ENCODE peak calls at places on chromosomes 7 and 10, in seven cellular contexts. One of them, this sample, is unnamed.

GRCh38 chr10:100668001-100668400 is 77.4 kb upstream of the PAX2 start:
- DNase-seq in GM12865: no peak
- DNase-seq in Calu3: no peak
- DNase-seq in lower lobe of right lung: peak
- DNase-seq in lower leg skin: no peak
- DNase-seq in CD4-positive, alpha-beta T cell: no peak
- DNase-seq in HFFc6: no peak
- DNase-seq in this sample: no peak

GRCh38 chr10:77849039-77849664 is 77.4 kb downstream of the DLG5 start:
- DNase-seq in HFFc6: no peak
- DNase-seq in CD4-positive, alpha-beta T cell: no peak
- DNase-seq in lower lobe of right lung: no peak
- DNase-seq in lower leg skin: no peak
- DNase-seq in GM12865: peak
- DNase-seq in Calu3: peak
- DNase-seq in this sample: no peak

GRCh38 chr10:71972746-71973695 is 8.8 kb downstream of the CHST3 start:
- DNase-seq in HFFc6: no peak
- DNase-seq in CD4-positive, alpha-beta T cell: no peak
- DNase-seq in lower lobe of right lung: no peak
- DNase-seq in Calu3: no peak
- DNase-seq in GM12865: no peak
- DNase-seq in lower leg skin: no peak
- DNase-seq in this sample: no peak

GRCh38 chr7:14583518-14583917 is 319.0 kb downstream of the DGKB start:
- DNase-seq in CD4-positive, alpha-beta T cell: no peak
- DNase-seq in Calu3: no peak
- DNase-seq in lower lobe of right lung: no peak
- DNase-seq in HFFc6: no peak
- DNase-seq in lower leg skin: no peak
- DNase-seq in GM12865: no peak
- DNase-seq in this sample: no peak

GRCh38 chr7:131482800-131483199 is 73.6 kb downstream of the PODXL start:
- DNase-seq in Calu3: no peak
- DNase-seq in CD4-positive, alpha-beta T cell: no peak
- DNase-seq in lower lobe of right lung: no peak
- DNase-seq in GM12865: peak
- DNase-seq in lower leg skin: no peak
- DNase-seq in HFFc6: no peak
- DNase-seq in this sample: no peak

GRCh38 chr7:115241151-115241550 is 319.3 kb downstream of the MDFIC start:
- DNase-seq in GM12865: no peak
- DNase-seq in lower leg skin: no peak
- DNase-seq in CD4-positive, alpha-beta T cell: no peak
- DNase-seq in lower lobe of right lung: no peak
- DNase-seq in HFFc6: no peak
- DNase-seq in Calu3: no peak
- DNase-seq in this sample: no peak

GRCh38 chr10:129718548-129719414 is 245.3 kb downstream of the EBF3 start:
- DNase-seq in lower leg skin: no peak
- DNase-seq in HFFc6: no peak
- DNase-seq in lower lobe of right lung: no peak
- DNase-seq in CD4-positive, alpha-beta T cell: no peak
- DNase-seq in GM12865: no peak
- DNase-seq in Calu3: no peak
- DNase-seq in this sample: no peak

GRCh38 chr10:81688459-81688858 is 186.5 kb upstream of the NRG3 start:
- DNase-seq in lower lobe of right lung: no peak
- DNase-seq in lower leg skin: no peak
- DNase-seq in HFFc6: no peak
- DNase-seq in Calu3: no peak
- DNase-seq in GM12865: no peak
- DNase-seq in CD4-positive, alpha-beta T cell: no peak
- DNase-seq in this sample: no peak

GRCh38 chr10:122139627-122140151 is 131.4 kb upstream of the BTBD16 start:
- DNase-seq in GM12865: no peak
- DNase-seq in lower leg skin: no peak
- DNase-seq in lower lobe of right lung: no peak
- DNase-seq in CD4-positive, alpha-beta T cell: no peak
- DNase-seq in Calu3: no peak
- DNase-seq in HFFc6: no peak
- DNase-seq in this sample: no peak

GRCh38 chr10:104104926-104105325 is 17.0 kb upstream of the SFR1 start:
- DNase-seq in Calu3: no peak
- DNase-seq in HFFc6: no peak
- DNase-seq in CD4-positive, alpha-beta T cell: no peak
- DNase-seq in lower lobe of right lung: no peak
- DNase-seq in GM12865: no peak
- DNase-seq in lower leg skin: no peak
- DNase-seq in this sample: no peak

GRCh38 chr10:108663551-108663950 is 1259.8 kb downstream of the XPNPEP1 start:
- DNase-seq in HFFc6: no peak
- DNase-seq in lower leg skin: no peak
- DNase-seq in Calu3: no peak
- DNase-seq in CD4-positive, alpha-beta T cell: no peak
- DNase-seq in GM12865: no peak
- DNase-seq in lower lobe of right lung: no peak
- DNase-seq in this sample: no peak

GRCh38 chr7:362416-363096 is 72.6 kb downstream of the FOXL3 start:
- DNase-seq in lower leg skin: no peak
- DNase-seq in lower lobe of right lung: peak
- DNase-seq in CD4-positive, alpha-beta T cell: peak
- DNase-seq in GM12865: no peak
- DNase-seq in Calu3: no peak
- DNase-seq in HFFc6: no peak
- DNase-seq in this sample: peak

GRCh38 chr7:29091121-29091601 is 55.2 kb downstream of the CPVL start:
- DNase-seq in lower lobe of right lung: no peak
- DNase-seq in Calu3: no peak
- DNase-seq in lower leg skin: no peak
- DNase-seq in HFFc6: no peak
- DNase-seq in CD4-positive, alpha-beta T cell: no peak
- DNase-seq in GM12865: no peak
- DNase-seq in this sample: no peak

GRCh38 chr7:150631084-150631824 is 931 bp downstream of the GIMAP6 start:
- DNase-seq in GM12865: peak
- DNase-seq in lower leg skin: no peak
- DNase-seq in HFFc6: no peak
- DNase-seq in CD4-positive, alpha-beta T cell: peak
- DNase-seq in Calu3: no peak
- DNase-seq in lower lobe of right lung: peak
- DNase-seq in this sample: no peak

GRCh38 chr7:37018954-37019353 is 294.7 kb upstream of the AOAH start:
- DNase-seq in Calu3: no peak
- DNase-seq in GM12865: peak
- DNase-seq in CD4-positive, alpha-beta T cell: no peak
- DNase-seq in lower lobe of right lung: no peak
- DNase-seq in lower leg skin: no peak
- DNase-seq in HFFc6: no peak
- DNase-seq in this sample: no peak

GRCh38 chr7:80410081-80410480 is 101.8 kb downstream of the GNAT3 start:
- DNase-seq in lower leg skin: no peak
- DNase-seq in HFFc6: peak
- DNase-seq in Calu3: no peak
- DNase-seq in GM12865: no peak
- DNase-seq in lower lobe of right lung: no peak
- DNase-seq in CD4-positive, alpha-beta T cell: no peak
- DNase-seq in this sample: no peak

GRCh38 chr10:101623528-101623927 is 35.4 kb downstream of the DPCD start:
- DNase-seq in Calu3: no peak
- DNase-seq in CD4-positive, alpha-beta T cell: no peak
- DNase-seq in GM12865: no peak
- DNase-seq in lower lobe of right lung: no peak
- DNase-seq in HFFc6: no peak
- DNase-seq in lower leg skin: no peak
- DNase-seq in this sample: no peak

GRCh38 chr10:29881336-29881751 is 178.0 kb downstream of the JCAD start:
- DNase-seq in GM12865: no peak
- DNase-seq in Calu3: no peak
- DNase-seq in lower lobe of right lung: no peak
- DNase-seq in HFFc6: no peak
- DNase-seq in lower leg skin: no peak
- DNase-seq in CD4-positive, alpha-beta T cell: no peak
- DNase-seq in this sample: no peak

GRCh38 chr10:61904711-61905445 is 3.4 kb downstream of the ARID5B start:
- DNase-seq in Calu3: peak
- DNase-seq in CD4-positive, alpha-beta T cell: peak
- DNase-seq in lower leg skin: peak
- DNase-seq in GM12865: peak
- DNase-seq in lower lobe of right lung: no peak
- DNase-seq in HFFc6: peak
- DNase-seq in this sample: peak

GRCh38 chr7:138854115-138854645 is 56.2 kb upstream of the ATP6V0A4 start:
- DNase-seq in CD4-positive, alpha-beta T cell: no peak
- DNase-seq in HFFc6: no peak
- DNase-seq in lower leg skin: no peak
- DNase-seq in lower lobe of right lung: no peak
- DNase-seq in GM12865: no peak
- DNase-seq in Calu3: no peak
- DNase-seq in this sample: no peak

GRCh38 chr10:74244097-74244685 is 93.2 kb downstream of the ADK start:
- DNase-seq in GM12865: peak
- DNase-seq in lower lobe of right lung: no peak
- DNase-seq in CD4-positive, alpha-beta T cell: no peak
- DNase-seq in Calu3: peak
- DNase-seq in lower leg skin: no peak
- DNase-seq in HFFc6: peak
- DNase-seq in this sample: no peak

GRCh38 chr10:58016614-58017013 is 251.1 kb downstream of the IPMK start:
- DNase-seq in lower leg skin: no peak
- DNase-seq in lower lobe of right lung: no peak
- DNase-seq in CD4-positive, alpha-beta T cell: no peak
- DNase-seq in HFFc6: no peak
- DNase-seq in Calu3: no peak
- DNase-seq in GM12865: no peak
- DNase-seq in this sample: no peak

GRCh38 chr10:122461367-122461728 is at the start of gene HTRA1:
- DNase-seq in lower lobe of right lung: peak
- DNase-seq in GM12865: no peak
- DNase-seq in CD4-positive, alpha-beta T cell: no peak
- DNase-seq in Calu3: peak
- DNase-seq in HFFc6: peak
- DNase-seq in lower leg skin: no peak
- DNase-seq in this sample: peak

GRCh38 chr10:80516506-80517075 is 21.1 kb upstream of the SH2D4B start:
- DNase-seq in lower leg skin: no peak
- DNase-seq in Calu3: no peak
- DNase-seq in GM12865: no peak
- DNase-seq in CD4-positive, alpha-beta T cell: no peak
- DNase-seq in lower lobe of right lung: no peak
- DNase-seq in HFFc6: no peak
- DNase-seq in this sample: no peak

GRCh38 chr10:74932648-74933047 is 106.2 kb downstream of the KAT6B start:
- DNase-seq in lower leg skin: no peak
- DNase-seq in GM12865: no peak
- DNase-seq in CD4-positive, alpha-beta T cell: no peak
- DNase-seq in lower lobe of right lung: peak
- DNase-seq in Calu3: no peak
- DNase-seq in HFFc6: no peak
- DNase-seq in this sample: peak

GRCh38 chr7:157601530-157601929 is 264.7 kb downstream of the DNAJB6 start:
- DNase-seq in Calu3: no peak
- DNase-seq in HFFc6: no peak
- DNase-seq in lower leg skin: no peak
- DNase-seq in CD4-positive, alpha-beta T cell: no peak
- DNase-seq in GM12865: no peak
- DNase-seq in lower lobe of right lung: peak
- DNase-seq in this sample: no peak

GRCh38 chr7:87339373-87339897 is 6.0 kb upstream of the CROT start:
- DNase-seq in CD4-positive, alpha-beta T cell: no peak
- DNase-seq in Calu3: no peak
- DNase-seq in GM12865: no peak
- DNase-seq in HFFc6: no peak
- DNase-seq in lower leg skin: no peak
- DNase-seq in lower lobe of right lung: no peak
- DNase-seq in this sample: no peak

GRCh38 chr7:585873-586272 is 66.2 kb upstream of the PDGFA start:
- DNase-seq in GM12865: no peak
- DNase-seq in lower leg skin: no peak
- DNase-seq in CD4-positive, alpha-beta T cell: no peak
- DNase-seq in HFFc6: no peak
- DNase-seq in Calu3: no peak
- DNase-seq in lower lobe of right lung: peak
- DNase-seq in this sample: no peak

GRCh38 chr7:28708033-28708451 is 250.1 kb downstream of the TRIL start:
- DNase-seq in HFFc6: no peak
- DNase-seq in lower lobe of right lung: no peak
- DNase-seq in CD4-positive, alpha-beta T cell: no peak
- DNase-seq in lower leg skin: no peak
- DNase-seq in GM12865: no peak
- DNase-seq in Calu3: no peak
- DNase-seq in this sample: no peak

GRCh38 chr10:26357203-26357602 is 80.9 kb upstream of the APBB1IP start:
- DNase-seq in HFFc6: no peak
- DNase-seq in CD4-positive, alpha-beta T cell: no peak
- DNase-seq in lower lobe of right lung: no peak
- DNase-seq in lower leg skin: no peak
- DNase-seq in GM12865: peak
- DNase-seq in Calu3: no peak
- DNase-seq in this sample: no peak

GRCh38 chr10:63866747-63867140 is 345.5 kb downstream of the REEP3 start:
- DNase-seq in HFFc6: peak
- DNase-seq in lower leg skin: no peak
- DNase-seq in CD4-positive, alpha-beta T cell: no peak
- DNase-seq in lower lobe of right lung: no peak
- DNase-seq in GM12865: no peak
- DNase-seq in Calu3: peak
- DNase-seq in this sample: no peak
- TF ChIP-seq CTCF in HFFc6: peak
- TF ChIP-seq CTCF in lower leg skin: no peak
- TF ChIP-seq CTCF in CD4-positive, alpha-beta T cell: peak
- TF ChIP-seq CTCF in lower lobe of right lung: no peak
- TF ChIP-seq CTCF in GM12865: peak
- TF ChIP-seq CTCF in Calu3: peak
- TF ChIP-seq CTCF in this sample: no peak

GRCh38 chr7:48337012-48337621 is 165.9 kb downstream of the ABCA13 start:
- DNase-seq in lower leg skin: peak
- DNase-seq in Calu3: peak
- DNase-seq in lower lobe of right lung: no peak
- DNase-seq in CD4-positive, alpha-beta T cell: no peak
- DNase-seq in HFFc6: peak
- DNase-seq in GM12865: peak
- DNase-seq in this sample: no peak
- TF ChIP-seq CTCF in lower leg skin: no peak
- TF ChIP-seq CTCF in Calu3: peak
- TF ChIP-seq CTCF in lower lobe of right lung: peak
- TF ChIP-seq CTCF in CD4-positive, alpha-beta T cell: no peak
- TF ChIP-seq CTCF in HFFc6: peak
- TF ChIP-seq CTCF in GM12865: peak
- TF ChIP-seq CTCF in this sample: no peak

GRCh38 chr7:103887853-103888602 is 101.4 kb downstream of the RELN start:
- DNase-seq in HFFc6: no peak
- DNase-seq in lower leg skin: no peak
- DNase-seq in CD4-positive, alpha-beta T cell: no peak
- DNase-seq in Calu3: no peak
- DNase-seq in lower lobe of right lung: no peak
- DNase-seq in GM12865: no peak
- DNase-seq in this sample: no peak
- TF ChIP-seq CTCF in HFFc6: no peak
- TF ChIP-seq CTCF in lower leg skin: no peak
- TF ChIP-seq CTCF in CD4-positive, alpha-beta T cell: no peak
- TF ChIP-seq CTCF in Calu3: no peak
- TF ChIP-seq CTCF in lower lobe of right lung: no peak
- TF ChIP-seq CTCF in GM12865: no peak
- TF ChIP-seq CTCF in this sample: no peak

GRCh38 chr7:104410742-104411141 is 82.3 kb downstream of the LHFPL3 start:
- DNase-seq in HFFc6: no peak
- DNase-seq in lower lobe of right lung: no peak
- DNase-seq in Calu3: no peak
- DNase-seq in CD4-positive, alpha-beta T cell: no peak
- DNase-seq in GM12865: no peak
- DNase-seq in lower leg skin: no peak
- DNase-seq in this sample: no peak
- TF ChIP-seq CTCF in HFFc6: no peak
- TF ChIP-seq CTCF in lower lobe of right lung: no peak
- TF ChIP-seq CTCF in Calu3: no peak
- TF ChIP-seq CTCF in CD4-positive, alpha-beta T cell: no peak
- TF ChIP-seq CTCF in GM12865: no peak
- TF ChIP-seq CTCF in lower leg skin: no peak
- TF ChIP-seq CTCF in this sample: no peak

This sample was measured in transverse colon.